ENCODE peak calls at places on chromosomes 11 and 22, in six cellular contexts. T is nephron progenitor cell, S is activated B cell treated with CpG ODN at 0.5 μM for 24 hours, K is BJ, P is esophagus squamous epithelium, I is lower lobe of right lung. L is an unnamed sample.

GRCh38 chr11:17543574-17544180 is 539 bp downstream of the USH1C start:
- DNase-seq in T (no peak), S (no peak), K (no peak), P (no peak), I (no peak), L (no peak)

GRCh38 chr11:68313574-68314202 is 1.3 kb downstream of the LRP5 start:
- DNase-seq in T (no peak), S (no peak), K (no peak), P (no peak), I (no peak), L (no peak)

GRCh38 chr11:5767056-5767455 is 13.0 kb downstream of the OR52N4 start:
- DNase-seq in T (no peak), S (no peak), K (no peak), P (no peak), I (no peak), L (no peak)

GRCh38 chr11:124745270-124745834 is 5.6 kb downstream of the NRGN start:
- DNase-seq in T (no peak), S (no peak), K (no peak), P (no peak), I (no peak), L (no peak)

GRCh38 chr11:100581318-100581717 is 105.8 kb upstream of the ARHGAP42 start:
- DNase-seq in T (no peak), S (no peak), K (no peak), P (no peak), I (no peak), L (no peak)

GRCh38 chr11:60307507-60308195 is 19.4 kb upstream of the MS4A6E start:
- DNase-seq in T (no peak), S (no peak), K (no peak), P (no peak), I (no peak), L (no peak)

GRCh38 chr11:41245704-41246398 is 213.6 kb downstream of the LRRC4C start:
- DNase-seq in T (no peak), S (no peak), K (no peak), P (no peak), I (no peak), L (no peak)

GRCh38 chr11:40421187-40421586 is 1038.3 kb downstream of the LRRC4C start:
- DNase-seq in T (no peak), S (no peak), K (no peak), P (no peak), I (no peak), L (no peak)

GRCh38 chr11:86673055-86673843 is 833 bp upstream of the ME3 start:
- DNase-seq in T (no peak), S (no peak), K (no peak), P (no peak), I (no peak), L (no peak)

GRCh38 chr22:50544078-50544745 is 1.5 kb upstream of the KLHDC7B start:
- DNase-seq in T (peak), S (peak), K (no peak), P (no peak), I (peak), L (peak)

GRCh38 chr11:93192163-93192562 is 5.6 kb downstream of the SLC36A4 start:
- DNase-seq in T (no peak), S (no peak), K (no peak), P (no peak), I (no peak), L (no peak)

GRCh38 chr11:72741849-72742521 is 10.2 kb downstream of the ARAP1 start:
- DNase-seq in T (no peak), S (no peak), K (no peak), P (no peak), I (peak), L (no peak)

GRCh38 chr11:111557425-111558111 is 17.0 kb downstream of the LAYN start:
- DNase-seq in T (no peak), S (no peak), K (peak), P (no peak), I (no peak), L (no peak)

GRCh38 chr22:35622132-35622913 is 5.2 kb upstream of the MB start:
- DNase-seq in T (peak), S (no peak), K (no peak), P (no peak), I (peak), L (no peak)

GRCh38 chr11:2803186-2804057 is 82.2 kb downstream of the CDKN1C start:
- DNase-seq in T (no peak), S (peak), K (no peak), P (no peak), I (peak), L (peak)

GRCh38 chr22:39297490-39298193 is 21.8 kb downstream of the RPL3 start:
- DNase-seq in T (no peak), S (no peak), K (no peak), P (no peak), I (no peak), L (no peak)

GRCh38 chr11:8309862-8310261 is 46.2 kb upstream of the LMO1 start:
- DNase-seq in T (no peak), S (no peak), K (no peak), P (no peak), I (no peak), L (no peak)
- TF ChIP-seq CTCF in T (peak), S (no peak), K (no peak), P (peak), I (no peak), L (no peak)

DNA sequence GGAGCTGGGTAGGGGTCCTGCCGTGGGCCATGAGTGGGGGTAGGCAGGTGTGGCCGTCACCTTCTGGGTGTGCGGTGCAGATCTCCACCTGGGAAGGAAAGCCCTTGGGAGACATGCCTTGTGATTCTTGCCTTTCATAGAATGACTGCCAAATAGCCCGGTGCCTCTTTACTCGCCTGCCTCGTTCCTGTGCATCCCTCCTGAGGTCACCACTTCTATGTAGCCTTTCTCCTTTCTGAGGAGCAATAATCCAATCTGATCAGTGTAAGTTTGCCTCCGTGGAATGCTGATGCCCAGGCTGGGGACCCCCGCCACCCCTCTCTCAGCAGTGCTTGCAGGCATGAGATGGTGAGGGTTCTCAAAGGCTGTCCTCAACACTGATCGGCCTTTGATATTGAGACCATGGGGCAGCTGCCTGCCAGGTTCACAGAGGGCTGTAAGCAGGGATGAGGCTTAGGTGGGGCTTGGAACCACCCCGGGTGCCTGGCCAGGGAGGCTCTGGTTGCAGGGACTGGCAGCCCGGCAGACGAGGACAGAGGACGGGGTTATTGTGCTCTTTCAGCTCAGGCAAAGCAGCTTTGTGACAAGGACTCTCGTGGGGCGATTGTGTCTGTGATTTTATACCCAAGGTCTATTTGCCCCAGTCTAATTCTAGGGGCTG is 86.1 kb upstream of the WNT7B start:
- DNase-seq in T (no peak), S (no peak), K (no peak), P (no peak), I (peak), L (no peak)
- TF ChIP-seq CTCF in T (no peak), S (no peak), K (no peak), P (no peak), I (no peak), L (no peak)

DNA sequence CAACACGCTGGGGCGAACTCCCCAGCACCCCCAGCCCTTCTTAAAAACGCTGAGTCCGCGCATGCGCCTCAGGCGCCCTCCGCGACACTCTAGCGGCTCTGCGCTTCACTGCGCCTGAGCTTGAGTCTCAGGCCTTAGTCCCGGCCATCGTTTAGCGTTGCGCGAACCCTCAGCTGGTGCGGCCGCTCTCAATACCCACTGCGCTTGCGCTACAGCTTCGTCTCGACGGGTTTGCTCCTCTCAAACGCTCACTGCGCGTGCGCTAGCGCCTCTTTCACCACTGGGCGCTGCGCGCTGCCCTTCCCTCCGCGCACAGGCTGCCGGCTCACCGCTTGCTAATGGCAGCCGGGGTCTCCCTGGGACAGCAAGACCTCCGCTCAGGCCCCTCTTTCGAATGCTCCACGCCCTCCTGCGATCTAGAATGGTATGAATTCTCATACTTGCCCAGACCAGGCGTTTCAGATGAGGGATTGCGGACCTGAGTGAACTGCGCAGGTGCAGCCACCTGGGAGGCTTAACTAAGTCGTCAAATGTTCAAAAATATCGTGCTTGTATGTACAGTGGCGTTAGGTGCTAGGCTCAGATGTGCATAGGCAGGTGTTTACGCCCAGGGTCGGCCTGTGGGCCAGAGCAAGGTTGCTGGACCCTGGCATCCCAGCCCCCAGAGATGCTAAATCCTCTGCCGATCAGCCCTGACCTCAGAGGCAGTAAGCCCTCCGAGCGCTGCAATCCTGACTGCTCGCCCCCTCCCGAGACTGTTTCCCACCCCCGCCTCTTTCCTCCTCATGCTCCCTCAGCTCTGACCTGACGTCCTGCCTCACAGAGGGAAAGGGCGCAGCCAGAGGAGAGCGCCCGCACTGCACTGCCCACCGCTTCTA is at the start of gene SLC2A11:
- DNase-seq in T (peak), S (peak), K (peak), P (peak), I (peak), L (peak)
- TF ChIP-seq CTCF in T (no peak), S (no peak), K (peak), P (peak), I (peak), L (no peak)

GRCh38 chr11:19183641-19184040 is 18.1 kb downstream of the CSRP3 start:
- DNase-seq in T (no peak), S (no peak), K (no peak), P (no peak), I (no peak), L (no peak)

GRCh38 chr11:19187880-19188279 is 13.9 kb downstream of the CSRP3 start:
- DNase-seq in T (peak), S (no peak), K (no peak), P (no peak), I (no peak), L (no peak)

GRCh38 chr11:19187101-19187500 is 14.7 kb downstream of the CSRP3 start:
- DNase-seq in T (no peak), S (no peak), K (no peak), P (no peak), I (no peak), L (no peak)

GRCh38 chr11:19185516-19186052 is 16.2 kb downstream of the CSRP3 start:
- DNase-seq in T (no peak), S (no peak), K (no peak), P (no peak), I (no peak), L (no peak)

GRCh38 chr11:19185036-19185435 is 16.7 kb downstream of the CSRP3 start:
- DNase-seq in T (no peak), S (no peak), K (no peak), P (no peak), I (no peak), L (no peak)
- TF ChIP-seq CTCF in T (no peak), S (no peak), K (no peak), P (no peak), I (no peak), L (no peak)

GRCh38 chr22:26174280-26174679 is 5.0 kb downstream of the SEZ6L start:
- DNase-seq in T (peak), S (no peak), K (no peak), P (no peak), I (no peak), L (no peak)
- TF ChIP-seq CTCF in T (peak), S (no peak), K (peak), P (no peak), I (no peak), L (no peak)

GRCh38 chr22:19767427-19768380 is 7.1 kb downstream of the TBX1 start:
- DNase-seq in T (no peak), S (no peak), K (no peak), P (no peak), I (no peak), L (no peak)

GRCh38 chr22:19765477-19766234 is 5.1 kb downstream of the TBX1 start:
- DNase-seq in T (no peak), S (no peak), K (no peak), P (no peak), I (no peak), L (peak)

GRCh38 chr22:19766235-19766505 is 5.6 kb downstream of the TBX1 start:
- DNase-seq in T (peak), S (no peak), K (no peak), P (no peak), I (no peak), L (no peak)

GRCh38 chr22:19764636-19765476 is 4.3 kb downstream of the TBX1 start:
- DNase-seq in T (no peak), S (no peak), K (no peak), P (no peak), I (no peak), L (no peak)

DNA sequence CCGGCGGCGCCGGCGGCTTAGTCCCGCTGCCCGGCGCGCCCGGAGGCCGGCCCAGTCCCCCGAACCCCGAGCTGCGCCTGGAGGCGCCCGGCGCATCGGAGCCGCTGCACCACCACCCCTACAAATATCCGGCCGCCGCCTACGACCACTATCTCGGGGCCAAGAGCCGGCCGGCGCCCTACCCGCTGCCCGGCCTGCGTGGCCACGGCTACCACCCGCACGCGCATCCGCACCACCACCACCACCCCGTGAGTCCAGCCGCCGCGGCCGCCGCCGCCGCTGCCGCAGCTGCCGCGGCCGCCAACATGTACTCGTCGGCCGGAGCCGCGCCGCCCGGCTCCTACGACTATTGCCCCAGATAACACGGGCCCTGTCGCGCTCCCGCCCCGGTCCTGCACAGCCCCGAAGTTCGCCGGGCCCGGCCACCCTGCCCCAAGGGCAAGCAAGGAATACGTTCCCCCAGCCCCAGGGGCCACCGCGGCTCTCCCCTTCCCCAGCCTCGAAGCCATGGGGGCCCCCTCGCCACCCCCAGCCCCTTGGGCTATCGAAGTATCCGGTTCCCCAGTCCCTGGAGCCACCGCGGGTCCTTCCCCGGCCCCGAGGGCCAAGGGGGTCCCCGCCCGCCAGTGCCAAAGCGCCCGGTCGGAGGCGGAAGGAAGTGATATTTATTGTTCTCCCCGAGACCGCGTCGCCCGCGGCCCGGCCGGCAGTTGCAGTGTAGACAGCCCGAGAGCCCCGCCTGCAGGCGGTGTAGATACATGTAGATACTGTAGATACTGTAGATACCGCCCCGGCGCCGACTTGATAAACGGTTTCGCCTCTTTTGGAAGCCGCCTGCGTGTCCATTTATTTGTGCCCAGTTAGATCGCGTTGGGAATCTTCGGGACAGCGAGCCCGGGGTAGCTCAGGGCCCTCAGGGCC is 6.2 kb downstream of the TBX1 start:
- DNase-seq in T (peak), S (no peak), K (no peak), P (no peak), I (peak), L (peak)
- TF ChIP-seq CTCF in T (no peak), S (no peak), K (peak), P (peak), I (peak), L (peak)

GRCh38 chr22:24833881-24834495 is 28.0 kb downstream of the SGSM1 start:
- DNase-seq in T (no peak), S (no peak), K (no peak), P (no peak), I (no peak), L (no peak)

GRCh38 chr22:24834845-24835570 is 29.0 kb downstream of the SGSM1 start:
- DNase-seq in T (no peak), S (no peak), K (no peak), P (no peak), I (no peak), L (no peak)

GRCh38 chr22:24841261-24841660 is 35.2 kb downstream of the SGSM1 start:
- DNase-seq in T (no peak), S (no peak), K (no peak), P (no peak), I (no peak), L (no peak)

GRCh38 chr22:24831678-24832077 is 25.7 kb downstream of the SGSM1 start:
- DNase-seq in T (no peak), S (no peak), K (no peak), P (no peak), I (no peak), L (no peak)

DNA sequence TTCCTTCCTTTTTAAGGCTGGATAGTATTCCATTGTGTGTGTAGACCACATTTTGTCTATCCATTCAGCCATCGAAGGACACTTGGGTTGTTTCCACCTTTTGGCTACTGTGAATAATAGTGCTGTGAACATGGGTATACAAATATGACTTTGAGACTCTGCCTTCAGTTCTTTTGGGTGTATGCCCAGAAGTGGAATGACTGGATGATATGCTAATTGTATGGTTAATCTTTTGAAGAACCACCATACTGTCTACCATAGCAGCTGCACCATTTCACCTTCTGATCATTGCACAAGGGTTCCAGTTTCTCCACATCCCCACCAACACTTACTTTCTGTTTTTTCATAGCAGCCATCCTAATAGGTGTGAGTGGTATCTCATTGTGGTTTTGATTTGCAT is 30.3 kb downstream of the SGSM1 start:
- DNase-seq in T (no peak), S (no peak), K (no peak), P (no peak), I (no peak), L (no peak)
- TF ChIP-seq CTCF in T (no peak), S (no peak), K (no peak), P (no peak), I (no peak), L (no peak)

GRCh38 chr11:61392991-61393595 is 706 bp downstream of the TMEM216 start:
- DNase-seq in T (peak), S (no peak), K (no peak), P (no peak), I (no peak), L (no peak)

GRCh38 chr11:61384271-61385242 is 7.8 kb upstream of the TMEM216 start:
- DNase-seq in T (no peak), S (no peak), K (no peak), P (no peak), I (no peak), L (no peak)

GRCh38 chr11:61390161-61390560 is 2.2 kb upstream of the TMEM216 start:
- DNase-seq in T (no peak), S (no peak), K (no peak), P (no peak), I (no peak), L (no peak)
- TF ChIP-seq CTCF in T (no peak), S (no peak), K (no peak), P (no peak), I (no peak), L (no peak)

GRCh38 chr11:20397281-20397680 is 9.8 kb downstream of the PRMT3 start:
- DNase-seq in T (peak), S (no peak), K (no peak), P (no peak), I (no peak), L (no peak)
- TF ChIP-seq CTCF in T (peak), S (no peak), K (peak), P (peak), I (peak), L (peak)

DNA sequence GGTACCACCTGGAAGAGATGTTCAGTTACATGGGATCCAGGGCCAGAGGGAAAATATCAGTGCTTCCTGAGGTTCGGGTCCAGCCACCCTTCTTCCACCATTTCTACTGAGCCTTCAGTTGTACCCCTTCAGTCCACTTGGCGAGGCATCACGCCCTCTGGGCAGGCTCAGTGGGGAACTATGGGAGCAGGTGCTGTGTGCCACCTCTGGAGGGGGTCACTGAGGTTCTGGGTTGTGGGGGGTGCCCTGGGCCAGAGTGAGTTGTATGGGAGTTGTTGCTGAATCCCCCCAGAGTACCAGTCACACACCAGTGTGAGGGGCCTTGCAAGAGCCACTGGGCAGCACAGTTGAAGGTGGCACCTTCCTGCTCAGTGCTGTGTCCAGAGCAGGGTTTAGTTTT is 2.7 kb upstream of the SREBF2 start:
- DNase-seq in T (no peak), S (no peak), K (no peak), P (no peak), I (no peak), L (no peak)
- TF ChIP-seq CTCF in T (no peak), S (no peak), K (no peak), P (no peak), I (no peak), L (no peak)